ENCODE peak calls at places on chromosomes 12 and 14, in four cellular contexts. C is left ventricle myocardium superior, F is GF-D8, K is right cardiac atrium. Q is an unnamed sample.

GRCh38 chr12:67161322-67161918 is 107.7 kb upstream of the CAND1 start:
- DNase-seq in F (no peak), K (no peak), C (no peak), Q (no peak)

GRCh38 chr12:5946388-5946787 is 1.3 kb upstream of the ANO2 start:
- DNase-seq in F (no peak), C (no peak), K (no peak), Q (no peak)

GRCh38 chr12:124449623-124450375 is 117.6 kb downstream of the NCOR2 start:
- DNase-seq in C (no peak), F (no peak), K (peak), Q (no peak)

GRCh38 chr14:22386924-22387775 is 201.9 kb downstream of the DAD1 start:
- DNase-seq in C (peak), K (no peak), F (peak), Q (peak)

GRCh38 chr14:101194356-101195308 is 291.1 kb upstream of the RTL1 start:
- DNase-seq in F (no peak), K (peak), C (no peak), Q (no peak)

GRCh38 chr12:62562892-62563291 is 96.3 kb downstream of the MON2 start:
- DNase-seq in F (no peak), C (no peak), K (no peak), Q (no peak)

GRCh38 chr14:102462391-102462790 is 47.2 kb downstream of the ANKRD9 start:
- DNase-seq in C (no peak), F (no peak), K (no peak), Q (no peak)

GRCh38 chr12:47889040-47889439 is 15.8 kb downstream of the VDR start:
- DNase-seq in F (peak), C (no peak), K (no peak), Q (no peak)

GRCh38 chr14:29648045-29648444 is 279.6 kb downstream of the PRKD1 start:
- DNase-seq in C (no peak), K (no peak), F (no peak), Q (no peak)

GRCh38 chr12:93868771-93869170 is 191.6 kb downstream of the CRADD start:
- DNase-seq in F (no peak), C (no peak), K (no peak), Q (no peak)

GRCh38 chr12:133227281-133227852 is 8.3 kb downstream of the ANHX start:
- DNase-seq in F (no peak), C (no peak), K (no peak), Q (no peak)

GRCh38 chr12:30268036-30268435 is 427.6 kb downstream of the IPO8 start:
- DNase-seq in K (no peak), C (no peak), F (no peak), Q (no peak)

GRCh38 chr12:25958254-25959068 is at the start of gene RASSF8:
- DNase-seq in F (no peak), K (peak), C (peak), Q (peak)

GRCh38 chr14:52918486-52918885 is 32.4 kb downstream of the FERMT2 start:
- DNase-seq in C (no peak), F (peak), K (no peak), Q (no peak)

GRCh38 chr14:22540286-22540685 is 48.7 kb downstream of the DAD1 start:
- DNase-seq in K (no peak), C (no peak), F (no peak), Q (no peak)

GRCh38 chr14:60905930-60906329 is 74.9 kb downstream of the TRMT5 start:
- DNase-seq in K (no peak), C (no peak), F (no peak), Q (no peak)

GRCh38 chr12:129325566-129325965 is 472.3 kb downstream of the GLT1D1 start:
- DNase-seq in C (no peak), F (no peak), K (no peak), Q (no peak)

GRCh38 chr12:127260959-127261358 is 1006.0 kb upstream of the TMEM132C start:
- DNase-seq in C (no peak), K (no peak), F (no peak), Q (no peak)

GRCh38 chr12:113134521-113134951 is 1.0 kb downstream of the RASAL1 start:
- DNase-seq in K (no peak), C (no peak), F (no peak), Q (no peak)

GRCh38 chr14:55436530-55436929 is 3.9 kb downstream of the TBPL2 start:
- DNase-seq in K (no peak), C (no peak), F (no peak), Q (no peak)

GRCh38 chr14:94175403-94176146 is 1.5 kb downstream of the PPP4R4 start:
- DNase-seq in K (no peak), F (no peak), C (no peak), Q (no peak)

GRCh38 chr12:58557156-58557555 is 363.1 kb downstream of the LRIG3 start:
- DNase-seq in K (no peak), F (no peak), C (no peak), Q (no peak)

GRCh38 chr14:64728106-64728505 is 23.9 kb downstream of the PLEKHG3 start:
- DNase-seq in F (no peak), K (no peak), C (no peak), Q (peak)

GRCh38 chr12:119328111-119328510 is 6.4 kb upstream of the CCDC60 start:
- DNase-seq in C (no peak), K (peak), F (no peak), Q (no peak)

GRCh38 chr14:100683578-100683977 is 43.1 kb upstream of the DLK1 start:
- DNase-seq in K (no peak), F (peak), C (peak), Q (no peak)

GRCh38 chr14:52906141-52906601 is 44.7 kb downstream of the FERMT2 start:
- DNase-seq in K (no peak), C (no peak), F (no peak), Q (no peak)

GRCh38 chr12:131487379-131488129 is 223.3 kb upstream of the SFSWAP start:
- DNase-seq in C (no peak), K (no peak), F (no peak), Q (no peak)

GRCh38 chr12:94242871-94243270 is 94.5 kb downstream of the PLXNC1 start:
- DNase-seq in K (peak), C (no peak), F (no peak), Q (peak)

GRCh38 chr12:43578782-43579181 is 26.8 kb upstream of the ADAMTS20 start:
- DNase-seq in K (no peak), C (no peak), F (no peak), Q (no peak)

Q was measured in left ventricle myocardium inferior.